ENCODE peak calls at places on chromosome 1, in seven cellular contexts. O, R, D, E, J, S and U are unnamed samples.

GRCh38 chr1:158145173-158145719 is 35.4 kb upstream of the CD1D start:
- DNase-seq in E (no peak), R (no peak), O (no peak), S (no peak), J (peak), D (peak), U (peak)

GRCh38 chr1:29675481-29676263 is 439.4 kb downstream of the PTPRU start:
- DNase-seq in R (no peak), E (no peak), O (peak), J (no peak), D (no peak), S (no peak), U (no peak)

GRCh38 chr1:109639063-109639840 is 16.6 kb upstream of the GSTM4 start:
- DNase-seq in E (no peak), J (no peak), D (no peak), O (no peak), R (no peak), S (no peak), U (no peak)

GRCh38 chr1:153120945-153121344 is 7.6 kb upstream of the SPRR2F start:
- DNase-seq in R (no peak), O (no peak), E (no peak), D (no peak), S (no peak), J (no peak), U (no peak)

GRCh38 chr1:156592158-156592909 is 758 bp downstream of the NAXE start:
- DNase-seq in D (no peak), S (no peak), O (no peak), E (no peak), R (no peak), J (no peak), U (no peak)

GRCh38 chr1:23561813-23562100 is 2.5 kb upstream of the ID3 start:
- DNase-seq in S (no peak), O (no peak), J (no peak), E (no peak), R (no peak), D (no peak), U (no peak)

GRCh38 chr1:2592672-2593071 is 6.1 kb downstream of the PRXL2B start:
- DNase-seq in J (no peak), D (no peak), E (no peak), S (no peak), R (no peak), O (peak), U (peak)

GRCh38 chr1:93614550-93615200 is 67.0 kb downstream of the BCAR3 start:
- DNase-seq in J (no peak), O (no peak), R (no peak), E (no peak), D (no peak), S (no peak), U (no peak)

GRCh38 chr1:214461305-214461704 is 90.1 kb downstream of the PTPN14 start:
- DNase-seq in J (no peak), O (no peak), R (no peak), S (no peak), E (no peak), D (no peak), U (no peak)

GRCh38 chr1:170592591-170593111 is 60.7 kb downstream of the GORAB start:
- DNase-seq in J (no peak), S (no peak), E (no peak), O (no peak), R (no peak), D (no peak), U (no peak)

GRCh38 chr1:78651247-78651646 is 1.6 kb downstream of the IFI44 start:
- DNase-seq in J (peak), S (no peak), D (no peak), R (no peak), O (no peak), E (no peak), U (no peak)

GRCh38 chr1:217917277-217917887 is 286.2 kb downstream of the SPATA17 start:
- DNase-seq in J (no peak), R (no peak), D (no peak), S (no peak), E (no peak), O (no peak), U (no peak)

GRCh38 chr1:23537296-23537993 is 6.4 kb upstream of the E2F2 start:
- DNase-seq in S (no peak), E (no peak), J (no peak), D (no peak), O (no peak), R (no peak), U (no peak)

GRCh38 chr1:33378976-33379375 is 51.9 kb downstream of the PHC2 start:
- DNase-seq in S (no peak), E (no peak), O (no peak), J (no peak), R (no peak), D (no peak), U (no peak)

GRCh38 chr1:34617717-34618116 is 137.1 kb upstream of the GJB5 start:
- DNase-seq in J (no peak), E (no peak), S (no peak), O (no peak), D (no peak), R (no peak), U (no peak)

GRCh38 chr1:68460935-68461334 is 11.2 kb upstream of the RPE65 start:
- DNase-seq in S (no peak), J (no peak), E (no peak), O (no peak), D (no peak), R (no peak), U (no peak)